ENCODE peak calls at places on chromosome 11, in five cellular contexts. G is NCI-H1092 treated with DMSO at 0.1 percent for 48 hours, B is erythroblast, A is H7, T is posterior cingulate gyrus. H is an unnamed sample.

GRCh38 chr11:2913776-2914474 is 15.3 kb downstream of the PHLDA2 start:
- DNase-seq in A (peak), B (no peak), G (no peak), T (no peak), H (no peak)

GRCh38 chr11:113710989-113711388 is 4.9 kb upstream of the TMPRSS5 start:
- DNase-seq in A (no peak), G (no peak), B (no peak), T (no peak), H (no peak)

GRCh38 chr11:123150882-123151281 is 44.2 kb downstream of the CLMP start:
- DNase-seq in B (no peak), G (no peak), T (no peak), A (no peak), H (no peak)

GRCh38 chr11:38683484-38683883 is 2085.4 kb upstream of the RAG2 start:
- DNase-seq in T (no peak), A (no peak), B (no peak), G (no peak), H (no peak)

GRCh38 chr11:69841170-69841858 is 22.1 kb upstream of the FGF3 start:
- DNase-seq in T (no peak), G (no peak), B (no peak), A (no peak), H (no peak)

GRCh38 chr11:35523351-35523768 is 2.1 kb downstream of the PAMR1 start:
- DNase-seq in G (no peak), T (no peak), A (no peak), B (no peak), H (no peak)

GRCh38 chr11:86666193-86666592 is 6.2 kb downstream of the ME3 start:
- DNase-seq in T (no peak), A (no peak), G (no peak), B (no peak), H (no peak)

GRCh38 chr11:111846640-111847039 is 24.7 kb downstream of the ALG9 start:
- DNase-seq in G (no peak), A (no peak), T (no peak), B (peak), H (no peak)

GRCh38 chr11:9982796-9983579 is 311.0 kb downstream of the SBF2 start:
- DNase-seq in G (no peak), T (peak), A (no peak), B (no peak), H (no peak)

GRCh38 chr11:69684651-69685050 is 9.5 kb upstream of the LTO1 start:
- DNase-seq in G (no peak), T (peak), B (no peak), A (peak), H (no peak)

GRCh38 chr11:7515544-7515943 is 1.7 kb downstream of the PPFIBP2 start:
- DNase-seq in T (no peak), A (no peak), G (no peak), B (no peak), H (no peak)

GRCh38 chr11:83681045-83681781 is 395.0 kb upstream of the CCDC90B start:
- DNase-seq in G (no peak), B (no peak), T (no peak), A (no peak), H (no peak)

GRCh38 chr11:117735350-117735977 is 61.6 kb downstream of the DSCAML1 start:
- DNase-seq in T (no peak), G (no peak), A (no peak), B (no peak), H (no peak)

GRCh38 chr11:86596861-86597632 is 75.4 kb downstream of the ME3 start:
- DNase-seq in G (no peak), T (peak), B (no peak), A (no peak), H (no peak)

GRCh38 chr11:120630100-120630499 is 118.6 kb downstream of the GRIK4 start:
- DNase-seq in A (no peak), G (no peak), T (no peak), B (no peak), H (no peak)

GRCh38 chr11:78138694-78139421 is 568 bp downstream of the ALG8 start:
- DNase-seq in T (no peak), G (no peak), B (peak), A (peak), H (peak)

GRCh38 chr11:45646275-45646970 is 19.0 kb downstream of the CHST1 start:
- DNase-seq in A (peak), G (no peak), B (peak), T (peak), H (no peak)

GRCh38 chr11:77959434-77959833 is 35.0 kb downstream of the INTS4 start:
- DNase-seq in B (no peak), T (no peak), G (no peak), A (no peak), H (no peak)

GRCh38 chr11:12478743-12479142 is 101.4 kb downstream of the PARVA start:
- DNase-seq in B (no peak), G (no peak), A (no peak), T (no peak), H (no peak)

GRCh38 chr11:78419327-78419726 is 1.7 kb upstream of the GAB2 start:
- DNase-seq in A (no peak), B (peak), G (peak), T (no peak), H (no peak)

GRCh38 chr11:113446112-113446511 is 29.1 kb downstream of the DRD2 start:
- DNase-seq in B (no peak), G (no peak), T (no peak), A (no peak), H (no peak)

GRCh38 chr11:70432065-70432464 is 33.7 kb downstream of the CTTN start:
- DNase-seq in T (peak), B (no peak), A (no peak), G (no peak), H (no peak)

GRCh38 chr11:65243773-65244172 is 18.0 kb upstream of the POLA2 start:
- DNase-seq in B (no peak), G (no peak), A (peak), T (peak), H (no peak)

GRCh38 chr11:47111318-47111804 is 65.3 kb downstream of the ARFGAP2 start:
- DNase-seq in B (no peak), G (peak), A (no peak), T (no peak), H (no peak)

GRCh38 chr11:37277896-37278465 is 679.9 kb upstream of the RAG2 start:
- DNase-seq in A (no peak), G (no peak), B (no peak), T (no peak), H (no peak)

GRCh38 chr11:120792306-120792705 is 231.6 kb upstream of the TBCEL start:
- DNase-seq in B (no peak), T (peak), A (no peak), G (no peak), H (no peak)

GRCh38 chr11:26847459-26847858 is 125.6 kb upstream of the SLC5A12 start:
- DNase-seq in G (no peak), B (no peak), A (no peak), T (no peak), H (no peak)

GRCh38 chr11:1747753-1748466 is 2.5 kb downstream of the IFITM10 start:
- DNase-seq in G (peak), A (peak), T (peak), B (no peak), H (peak)

H was measured in cerebellum.